ENCODE peak calls at places on chromosomes 5 and 9, in four cellular contexts. Z, D, V and T are unnamed samples.

GRCh38 chr5:178590141-178590923 is at the start of gene COL23A1:
- DNase-seq in V (peak; percentile 48), Z (no peak), D (peak; percentile 86), T (peak; percentile 76)

GRCh38 chr5:53406630-53407316 is 73.7 kb upstream of the FST start:
- DNase-seq in V (no peak), D (no peak), Z (no peak), T (no peak)

GRCh38 chr5:73940026-73940425 is 314.0 kb downstream of the ARHGEF28 start:
- DNase-seq in D (no peak), Z (no peak), V (no peak), T (no peak)

GRCh38 chr5:168513861-168514428 is 15.2 kb upstream of the FBLL1 start:
- DNase-seq in V (no peak), D (no peak), Z (no peak), T (no peak)

GRCh38 chr5:10286552-10287227 is 21.0 kb downstream of the CMBL start:
- DNase-seq in Z (no peak), D (no peak), V (no peak), T (no peak)

GRCh38 chr9:34957492-34958410 is at the start of gene PHF24:
- DNase-seq in V (no peak), Z (no peak), D (peak; percentile 57), T (peak; percentile 50)

GRCh38 chr5:116573279-116573616 is 1.4 kb downstream of the SEMA6A start:
- DNase-seq in Z (no peak), D (no peak), V (no peak), T (peak; percentile 54)

GRCh38 chr9:128068656-128069221 is 707 bp downstream of the SLC25A25 start:
- DNase-seq in V (no peak), D (no peak), Z (no peak), T (no peak)

GRCh38 chr5:132466453-132467291 is 23.9 kb downstream of the IRF1 start:
- DNase-seq in D (no peak), V (peak; percentile 62), Z (no peak), T (no peak)

GRCh38 chr5:23631283-23632045 is 124.1 kb downstream of the PRDM9 start:
- DNase-seq in V (no peak), D (no peak), Z (no peak), T (no peak)

GRCh38 chr5:169029661-169030274 is 271.2 kb downstream of the SLIT3 start:
- DNase-seq in V (no peak), D (no peak), Z (no peak), T (no peak)

GRCh38 chr5:2732004-2732403 is 19.5 kb downstream of the IRX2 start:
- DNase-seq in V (no peak), D (no peak), Z (no peak), T (no peak)

DNA sequence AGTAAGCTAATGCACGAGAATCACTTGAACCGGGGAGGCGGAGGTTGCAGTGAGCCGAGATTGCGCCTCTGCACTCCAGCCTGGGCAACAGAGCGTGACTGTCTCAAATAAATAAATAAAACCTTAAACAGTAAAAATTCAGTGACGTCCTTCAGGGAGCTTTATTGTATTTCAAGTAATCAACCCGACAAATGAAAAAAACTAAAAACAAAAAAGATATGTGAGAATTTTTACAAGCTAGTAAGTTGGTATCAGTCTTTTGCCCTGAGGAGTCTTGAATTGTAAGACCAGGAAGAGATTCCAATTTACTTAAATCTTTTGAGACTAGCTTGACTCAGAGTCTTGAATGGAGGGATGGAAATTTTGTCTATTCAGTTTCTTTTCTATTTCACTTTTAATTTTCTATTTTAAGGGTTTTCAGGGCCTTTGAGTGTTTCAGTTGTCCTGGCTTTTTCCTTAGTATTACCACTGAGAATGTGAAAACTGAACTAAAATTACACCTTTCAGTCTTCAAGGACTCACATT is 126.0 kb upstream of the DHFR start:
- DNase-seq in V (no peak), D (no peak), Z (no peak), T (no peak)
- TF ChIP-seq CTCF in V (no peak), D (no peak), Z (no peak), T (no peak)

GRCh38 chr5:4883388-4883787 is 256.7 kb upstream of the ADAMTS16 start:
- DNase-seq in D (no peak), V (no peak), Z (no peak), T (no peak)
- TF ChIP-seq CTCF in D (no peak), V (no peak), Z (no peak), T (no peak)

GRCh38 chr9:89497181-89497963 is 541 bp downstream of the SEMA4D start:
- DNase-seq in Z (no peak), V (no peak), D (peak; percentile 48), T (peak; percentile 30)
- TF ChIP-seq CTCF in Z (no peak), V (no peak), D (no peak), T (no peak)

DNA sequence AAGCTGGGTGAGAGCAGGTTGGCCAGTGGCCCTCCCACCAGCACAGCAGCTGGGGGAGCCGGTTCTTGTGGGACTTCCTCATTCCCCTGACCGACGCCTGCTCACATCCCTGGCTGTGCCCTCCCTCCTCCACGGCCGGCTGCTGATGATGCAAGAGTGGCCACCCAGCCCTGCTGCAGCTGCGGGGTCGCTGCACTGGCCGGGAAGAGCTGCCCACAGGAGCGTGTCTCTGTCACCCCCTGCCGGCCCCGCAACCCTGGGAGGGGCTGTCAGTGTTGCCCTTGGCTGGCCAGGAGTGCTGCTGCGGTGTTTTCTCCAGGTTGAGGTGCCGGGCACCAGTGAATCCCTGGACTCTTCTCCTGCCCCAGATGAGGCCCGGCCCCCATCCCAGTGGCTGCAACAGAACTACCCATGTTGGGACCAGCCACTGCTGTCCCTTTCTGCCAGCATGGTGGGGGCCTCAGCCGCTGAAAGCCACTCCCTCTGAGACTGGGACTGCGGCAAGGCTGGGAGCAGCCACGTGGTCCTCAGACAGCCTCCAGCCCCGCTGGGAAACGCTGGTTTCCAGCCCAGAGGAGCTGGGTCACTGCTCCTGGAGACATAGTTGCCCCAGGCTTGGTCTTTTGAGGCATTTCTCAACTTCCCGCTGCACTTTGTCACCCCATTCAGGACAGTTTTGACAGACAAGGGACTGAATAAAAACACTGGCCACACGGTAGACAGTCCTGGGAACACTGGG is 739 bp downstream of the CARD9 start:
- DNase-seq in D (no peak), Z (no peak), V (peak; percentile 74), T (peak; percentile 69)
- TF ChIP-seq CTCF in D (no peak), Z (no peak), V (no peak), T (no peak)

GRCh38 chr9:119963258-119963797 is 594.1 kb upstream of the BRINP1 start:
- DNase-seq in Z (peak; percentile 27), D (peak; percentile 58), V (peak; percentile 35), T (peak; percentile 20)

GRCh38 chr9:119967867-119968535 is 598.8 kb upstream of the BRINP1 start:
- DNase-seq in Z (no peak), D (no peak), V (no peak), T (no peak)

GRCh38 chr9:119959846-119960545 is 590.8 kb upstream of the BRINP1 start:
- DNase-seq in V (no peak), D (no peak), Z (no peak), T (no peak)

GRCh38 chr9:119961774-119962408 is 592.7 kb upstream of the BRINP1 start:
- DNase-seq in Z (peak; percentile 44), D (peak; percentile 82), V (peak; percentile 38), T (peak; percentile 85)

GRCh38 chr9:119963798-119964372 is 594.6 kb upstream of the BRINP1 start:
- DNase-seq in V (peak; percentile 35), D (peak; percentile 95), Z (peak; percentile 92), T (no peak)
- TF ChIP-seq CTCF in V (no peak), D (no peak), Z (no peak), T (no peak)